ENCODE peak calls at places on chromosomes 11 and 22, in nine cellular contexts. H is cardiac muscle cell; E is stimulated activated CD4-positive, alpha-beta T cell treated with anti-CD3 and anti-CD28 coated beads, Interleukin-2, amount 100 ng/mL, for 24 hours; T is psoas muscle; P is T follicular helper cell; V is CD8-positive, alpha-beta T cell; F is progenitor cell of endocrine pancreas; W is activated T-cell treated with anti-CD3 and anti-CD28 coated beads for 48 hours; X is Right ventricle myocardium inferior. L is an unnamed sample.
A peak's percentile ranks its signal among the peaks of the same experiment; 100 is the strongest.

GRCh38 chr22:48382197-48382596 is 1445.5 kb downstream of the BRD1 start:
- DNase-seq in H (no peak), P (no peak), F (no peak), W (no peak), X (no peak), T (no peak), E (no peak), V (no peak), L (no peak)

GRCh38 chr22:42946551-42947198 is 68.3 kb downstream of the PACSIN2 start:
- DNase-seq in T (no peak), P (no peak), F (no peak), X (no peak), V (no peak), W (no peak), E (no peak), H (no peak), L (no peak)

GRCh38 chr22:18032455-18033101 is 8.2 kb upstream of the MICAL3 start:
- DNase-seq in F (no peak), V (no peak), X (no peak), W (no peak), T (no peak), E (no peak), P (no peak), H (peak; percentile 36), L (no peak)

GRCh38 chr11:118572914-118573550 is 823 bp downstream of the ARCN1 start:
- DNase-seq in H (peak; percentile 46), P (no peak), X (no peak), V (peak; percentile 2), F (no peak), T (no peak), W (peak; percentile 18), E (peak; percentile 19), L (no peak)

GRCh38 chr11:69009441-69010211 is 3.4 kb downstream of the MRGPRF start:
- DNase-seq in F (no peak), H (no peak), E (no peak), V (no peak), P (no peak), W (no peak), X (no peak), T (no peak), L (no peak)

GRCh38 chr11:36361901-36362391 is 65.9 kb downstream of the PRR5L start:
- DNase-seq in W (no peak), P (no peak), E (no peak), T (no peak), X (no peak), H (peak; percentile 67), F (no peak), V (no peak), L (no peak)

GRCh38 chr11:128775513-128775912 is 81.6 kb downstream of the FLI1 start:
- DNase-seq in V (no peak), W (no peak), E (no peak), F (no peak), P (no peak), H (peak; percentile 67), X (no peak), T (no peak), L (no peak)

GRCh38 chr11:121482231-121483129 is 29.7 kb upstream of the SORL1-AS1 start:
- DNase-seq in E (peak; percentile 44), W (peak; percentile 23), H (peak; percentile 34), P (peak; percentile 32), F (no peak), X (no peak), V (peak; percentile 60), T (no peak), L (no peak)

GRCh38 chr11:75267171-75267970 is 26.8 kb downstream of the TPBGL start:
- DNase-seq in H (no peak), T (no peak), W (no peak), P (no peak), X (no peak), E (no peak), V (no peak), F (no peak), L (no peak)

GRCh38 chr22:42343136-42343484 is 72.7 kb upstream of the TCF20 start:
- DNase-seq in H (no peak), W (no peak), F (no peak), V (no peak), E (peak; percentile 33), X (no peak), P (no peak), T (no peak), L (peak; percentile 55)

GRCh38 chr11:118211006-118211405 is 13.8 kb downstream of the JAML start:
- DNase-seq in V (no peak), T (no peak), H (peak; percentile 62), E (no peak), X (no peak), F (no peak), P (no peak), W (no peak), L (no peak)

GRCh38 chr11:128733440-128734115 is 39.7 kb downstream of the FLI1 start:
- DNase-seq in E (no peak), F (no peak), P (no peak), X (no peak), T (no peak), W (peak; percentile 41), H (no peak), V (no peak), L (no peak)

GRCh38 chr22:22368516-22368915 is 123.9 kb downstream of the VPREB1 start:
- DNase-seq in F (no peak), V (no peak), W (no peak), X (no peak), T (no peak), E (no peak), H (no peak), P (no peak), L (no peak)

GRCh38 chr11:84564180-84564866 is 1062.8 kb downstream of the DLG2 start:
- DNase-seq in W (no peak), H (peak; percentile 61), T (peak; percentile 15), X (peak; percentile 53), V (no peak), E (peak; percentile 24), P (no peak), F (peak; percentile 13), L (no peak)

GRCh38 chr22:35959121-35959800 is 69.4 kb downstream of the RBFOX2 start:
- DNase-seq in V (no peak), E (no peak), P (no peak), X (no peak), T (no peak), F (no peak), W (no peak), H (no peak), L (no peak)

GRCh38 chr11:65882191-65883057 is 2.8 kb downstream of the CTSW start:
- DNase-seq in F (no peak), P (no peak), T (no peak), V (no peak), H (no peak), E (no peak), X (no peak), W (no peak), L (peak; percentile 15)

GRCh38 chr11:79626135-79626748 is 185.4 kb upstream of the TENM4 start:
- DNase-seq in W (no peak), X (no peak), V (no peak), H (no peak), E (no peak), T (no peak), P (no peak), F (no peak), L (no peak)

GRCh38 chr11:12272821-12273617 is 104.4 kb upstream of the PARVA start:
- DNase-seq in P (no peak), F (no peak), E (no peak), T (no peak), W (no peak), X (no peak), V (no peak), H (no peak), L (no peak)

GRCh38 chr11:123393312-123393927 is 36.6 kb upstream of the GRAMD1B start:
- DNase-seq in F (no peak), P (no peak), V (no peak), E (no peak), H (no peak), T (no peak), X (no peak), W (no peak), L (no peak)

GRCh38 chr11:122797651-122798050 is 40.6 kb upstream of the CRTAM start:
- DNase-seq in E (no peak), X (no peak), F (no peak), V (no peak), H (peak; percentile 49), T (no peak), P (no peak), W (no peak), L (no peak)

GRCh38 chr22:29343313-29343805 is 27.9 kb upstream of the RASL10A start:
- DNase-seq in H (peak; percentile 29), P (no peak), X (peak; percentile 75), W (no peak), T (no peak), E (no peak), V (no peak), F (no peak), L (no peak)

GRCh38 chr11:117831661-117832415 is 7.3 kb upstream of the FXYD2 start:
- DNase-seq in P (no peak), W (no peak), V (no peak), F (no peak), H (no peak), T (no peak), E (no peak), X (no peak), L (peak; percentile 21)

GRCh38 chr11:115362997-115363396 is 141.2 kb downstream of the CADM1 start:
- DNase-seq in X (peak; percentile 52), F (no peak), E (no peak), P (no peak), T (no peak), W (no peak), V (no peak), H (no peak), L (no peak)

GRCh38 chr11:1757861-1758610 is 5.7 kb downstream of the CTSD start:
- DNase-seq in H (no peak), V (peak; percentile 52), F (no peak), P (no peak), E (peak; percentile 47), T (peak; percentile 21), X (peak; percentile 76), W (peak; percentile 42), L (peak; percentile 83)

GRCh38 chr22:20952544-20953341 is 14.3 kb upstream of the AIFM3 start:
- DNase-seq in E (no peak), P (no peak), V (no peak), F (no peak), T (no peak), H (no peak), W (no peak), X (no peak), L (peak; percentile 88)

GRCh38 chr11:43504316-43504950 is 145.7 kb downstream of the TTC17 start:
- DNase-seq in T (no peak), H (peak; percentile 25), W (no peak), E (peak; percentile 5), F (peak; percentile 20), V (no peak), X (no peak), P (no peak), L (peak; percentile 12)

GRCh38 chr11:7665473-7666291 is 7.6 kb downstream of the CYB5R2 start:
- DNase-seq in E (peak; percentile 84), V (peak; percentile 63), F (peak; percentile 81), P (peak; percentile 44), W (peak; percentile 74), H (peak; percentile 70), X (peak; percentile 87), T (peak; percentile 79), L (peak; percentile 91)

GRCh38 chr11:14973621-14974020 is 1.5 kb upstream of the CALCA start:
- DNase-seq in H (peak; percentile 36), P (no peak), E (peak; percentile 58), X (no peak), V (peak; percentile 9), T (no peak), F (peak; percentile 16), W (peak; percentile 26), L (peak; percentile 26)

GRCh38 chr22:50269573-50270301 is 443 bp downstream of the MAPK11 start:
- DNase-seq in H (peak; percentile 63), E (peak; percentile 69), X (no peak), V (no peak), T (no peak), F (no peak), P (no peak), W (peak; percentile 53), L (peak; percentile 54)

GRCh38 chr11:31761636-31762035 is 49.5 kb downstream of the PAX6 start:
- DNase-seq in E (no peak), V (no peak), T (no peak), W (no peak), H (no peak), F (no peak), X (no peak), P (no peak), L (no peak)

GRCh38 chr11:109838034-109838433 is 255.2 kb upstream of the ZC3H12C start:
- DNase-seq in X (no peak), H (no peak), T (no peak), P (no peak), V (no peak), W (no peak), F (no peak), E (no peak), L (no peak)